ENCODE peak calls at places on chromosomes 3 and 15, in nine cellular contexts. N is mesendoderm; T is GM12878; C is naive thymus-derived CD4-positive, alpha-beta T cell; S is effector memory CD4-positive, alpha-beta T cell; D is HCT116; Y is fibroblast of lung; X is right atrium auricular region; V is uterus. M is an unnamed sample. For H3K4me1 and H3K27me3, the result is how much of the 10 kb centered on the place peaks cover.

GRCh38 chr3:133426721-133427120 is 26.9 kb downstream of the BFSP2 start:
- DNase-seq in T (no peak), N (no peak), C (no peak), Y (peak), X (no peak), D (no peak), S (no peak), V (no peak), M (no peak)

GRCh38 chr3:187739125-187739560 is 6.1 kb downstream of the BCL6 start:
- DNase-seq in Y (peak), T (no peak), V (no peak), X (no peak), C (no peak), D (no peak), N (no peak), S (no peak), M (peak)

GRCh38 chr15:75206803-75207617 is 5.3 kb downstream of the C15orf39 start:
- DNase-seq in V (no peak), S (no peak), T (no peak), X (no peak), Y (no peak), N (no peak), D (no peak), C (no peak), M (peak)

GRCh38 chr15:66748320-66748779 is 46.3 kb downstream of the SMAD6 start:
- DNase-seq in C (no peak), N (no peak), Y (peak), V (no peak), T (no peak), X (no peak), D (no peak), S (no peak), M (no peak)

GRCh38 chr3:143084856-143085731 is 34.5 kb upstream of the CHST2 start:
- DNase-seq in C (no peak), S (no peak), Y (peak), D (no peak), X (no peak), V (no peak), N (no peak), T (peak), M (no peak)

GRCh38 chr15:86231864-86232801 is 152.5 kb downstream of the AGBL1 start:
- DNase-seq in D (no peak), S (no peak), V (no peak), T (no peak), C (peak), X (no peak), N (peak), Y (peak), M (no peak)

GRCh38 chr3:112746675-112747276 is 99.9 kb downstream of the CD200R1L start:
- DNase-seq in C (no peak), D (no peak), X (no peak), V (peak), S (no peak), Y (peak), N (no peak), T (no peak), M (no peak)

GRCh38 chr3:33467786-33468185 is 27.6 kb upstream of the UBP1 start:
- DNase-seq in C (no peak), D (no peak), S (no peak), V (no peak), N (peak), T (no peak), Y (peak), X (no peak), M (no peak)

GRCh38 chr15:95291878-95292472 is 1038.5 kb upstream of the NR2F2 start:
- DNase-seq in N (peak), S (no peak), Y (no peak), C (peak), T (no peak), X (no peak), D (peak), V (no peak), M (no peak)

GRCh38 chr3:159322322-159322939 is 520.6 kb downstream of the MFSD1 start:
- DNase-seq in S (no peak), V (no peak), N (peak), C (no peak), T (no peak), Y (peak), X (no peak), D (peak), M (peak)

GRCh38 chr3:72388644-72389043 is 459.6 kb downstream of the SHQ1 start:
- DNase-seq in Y (no peak), N (peak), D (no peak), S (no peak), C (no peak), T (no peak), X (no peak), V (no peak), M (no peak)

GRCh38 chr3:105722943-105723556 is 145.8 kb downstream of the CBLB start:
- DNase-seq in Y (no peak), V (no peak), S (no peak), N (no peak), T (peak), X (no peak), C (peak), D (no peak), M (no peak)

GRCh38 chr3:31777092-31777491 is 204.0 kb downstream of the OSBPL10 start:
- DNase-seq in Y (no peak), C (no peak), T (no peak), V (no peak), X (no peak), N (no peak), D (no peak), S (no peak), M (no peak)

GRCh38 chr15:47728886-47729285 is 11.6 kb downstream of the SEMA6D start:
- DNase-seq in T (no peak), V (no peak), D (no peak), N (no peak), S (no peak), X (no peak), C (no peak), Y (no peak), M (no peak)

GRCh38 chr3:143171656-143172055 is 52.1 kb downstream of the CHST2 start:
- DNase-seq in Y (peak), N (no peak), D (no peak), C (no peak), X (no peak), T (no peak), S (no peak), V (no peak), M (no peak)

GRCh38 chr3:16404349-16404895 is 109.1 kb downstream of the RFTN1 start:
- DNase-seq in T (no peak), S (no peak), V (no peak), D (no peak), Y (no peak), X (no peak), C (no peak), N (no peak), M (no peak)

GRCh38 chr15:75672646-75673425 is 25.1 kb downstream of the SNX33 start:
- DNase-seq in V (no peak), C (no peak), Y (peak), N (peak), T (no peak), S (no peak), X (no peak), D (no peak), M (peak)

GRCh38 chr3:64222501-64222900 is 2.8 kb downstream of the PRICKLE2 start:
- DNase-seq in V (no peak), C (no peak), N (no peak), D (no peak), X (no peak), T (no peak), Y (no peak), S (no peak), M (no peak)

GRCh38 chr3:167653750-167654149 is at the start of gene WDR49:
- DNase-seq in N (peak), S (no peak), C (no peak), V (no peak), D (no peak), X (no peak), T (no peak), Y (peak), M (no peak)

GRCh38 chr15:83305696-83306291 is 21.3 kb upstream of the BNC1 start:
- DNase-seq in S (no peak), D (no peak), T (no peak), C (no peak), Y (peak), N (peak), X (no peak), V (no peak), M (no peak)

GRCh38 chr3:116667791-116668190 is 41.8 kb upstream of the TUSC7 start:
- DNase-seq in D (no peak), T (no peak), N (no peak), X (no peak), S (no peak), C (no peak), V (no peak), Y (no peak), M (no peak)

GRCh38 chr3:125990253-125990970 is 21.4 kb downstream of the ROPN1B start:
- DNase-seq in T (peak), V (peak), D (peak), Y (peak), C (peak), X (peak), N (peak), S (peak), M (peak)

GRCh38 chr3:127408684-127409420 is 121.0 kb upstream of the PRR20G start:
- DNase-seq in S (no peak), Y (no peak), C (no peak), D (no peak), V (no peak), N (no peak), X (peak), T (no peak), M (no peak)

GRCh38 chr3:156532730-156533129 is 22.2 kb downstream of the SSR3 start:
- DNase-seq in D (no peak), S (no peak), Y (peak), C (no peak), X (no peak), V (no peak), T (no peak), N (no peak), M (no peak)

GRCh38 chr3:156536524-156537316 is 18.2 kb downstream of the SSR3 start:
- DNase-seq in Y (peak), N (no peak), C (no peak), T (no peak), S (no peak), X (no peak), V (no peak), D (no peak), M (no peak)

GRCh38 chr3:156533205-156533604 is 21.7 kb downstream of the SSR3 start:
- DNase-seq in S (no peak), X (no peak), N (peak), D (no peak), Y (peak), V (no peak), T (no peak), C (no peak), M (no peak)

GRCh38 chr3:156535798-156536197 is 19.1 kb downstream of the SSR3 start:
- DNase-seq in X (no peak), Y (no peak), T (no peak), C (no peak), D (no peak), S (no peak), N (no peak), V (no peak), M (no peak)

DNA sequence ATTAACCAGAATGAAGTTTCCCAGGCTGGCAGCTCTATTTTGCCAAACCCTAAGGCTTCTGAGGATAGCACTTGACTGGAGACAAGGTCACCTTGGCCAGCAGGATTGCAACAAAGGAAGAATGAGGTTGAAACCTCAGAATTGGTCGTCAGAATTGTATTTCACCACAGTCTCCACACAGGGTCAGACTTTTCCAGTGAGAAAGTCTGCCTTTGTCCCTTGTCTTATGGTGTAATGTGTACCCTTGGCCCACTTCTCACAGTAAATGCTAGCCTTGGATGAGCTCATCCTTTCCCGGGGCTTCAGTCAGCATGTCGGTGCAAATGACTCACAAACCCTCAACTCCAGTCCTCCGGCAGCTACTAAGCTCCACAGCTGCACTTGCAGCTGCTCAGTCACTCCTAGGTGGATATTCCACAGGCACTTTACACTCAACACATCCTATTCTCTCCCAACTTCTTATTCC is 19.7 kb downstream of the SSR3 start:
- DNase-seq in Y (peak), X (peak), D (peak), N (peak), S (no peak), C (no peak), V (peak), T (no peak), M (peak)
- H3K4me1 ChIP-seq in Y (under half), X (under half), D (under half), N (under half), S (under half), C (under half), V (under half), T (under half), M (under half)

DNA sequence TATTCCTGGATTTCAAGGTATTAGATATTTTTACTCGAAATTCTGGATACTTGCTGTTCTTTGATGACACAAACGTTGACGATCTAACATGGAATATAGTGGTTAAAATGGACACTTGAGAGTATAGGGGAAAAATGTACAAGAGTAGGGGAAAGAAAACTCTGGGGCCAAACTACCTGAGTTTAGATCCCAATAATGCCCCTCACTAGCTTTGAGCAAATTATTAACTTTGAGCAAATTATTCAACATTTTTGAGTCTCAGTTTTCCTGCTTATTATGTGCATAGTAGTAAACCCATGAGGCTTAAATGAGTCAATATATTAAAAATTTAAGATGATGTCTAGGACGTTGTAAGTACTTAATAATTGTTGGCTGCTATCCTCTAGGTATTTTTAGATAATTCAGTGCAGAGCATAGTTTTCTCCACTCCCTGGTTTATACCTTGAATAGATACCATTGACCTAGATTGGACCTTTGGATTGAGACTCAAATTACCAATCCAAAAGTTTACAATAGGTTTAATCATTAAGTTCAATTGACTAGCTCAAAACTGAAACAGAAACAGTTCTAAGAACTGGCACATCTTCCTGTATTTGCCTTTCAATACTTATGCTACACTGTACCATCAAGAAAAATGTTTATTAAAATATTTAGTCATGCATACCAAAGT is 4.5 kb downstream of the ADGRG7 start:
- DNase-seq in T (no peak), C (no peak), V (no peak), X (no peak), D (no peak), S (no peak), Y (no peak), N (no peak), M (no peak)
- H3K27ac ChIP-seq in T (no peak), C (no peak), V (no peak), X (no peak), D (no peak), S (no peak), Y (no peak), N (no peak), M (no peak)

DNA sequence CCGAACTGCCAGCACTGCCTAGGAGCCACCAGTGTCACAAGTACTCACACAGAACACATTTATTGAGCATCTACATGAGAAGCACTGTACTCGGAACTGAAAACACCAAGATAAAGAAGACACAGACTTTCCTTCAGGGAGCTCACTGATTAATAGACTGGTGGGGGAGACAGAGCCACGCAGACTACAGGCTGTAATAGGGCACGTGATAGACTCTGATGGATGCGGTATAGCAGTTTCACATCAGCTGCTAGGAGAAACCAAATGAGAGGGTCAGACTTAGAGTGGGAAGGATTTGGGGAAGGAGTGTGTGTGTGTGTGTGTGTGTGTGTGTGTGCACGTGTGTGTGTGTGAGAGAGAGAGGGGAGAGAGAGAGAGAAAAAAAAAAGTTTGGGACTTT is 12.1 kb downstream of the EPHB1 start:
- DNase-seq in C (no peak), D (no peak), V (no peak), X (peak), N (no peak), T (no peak), Y (no peak), S (no peak), M (no peak)
- H3K27me3 ChIP-seq in C (under half), D (half or more), V (under half), X (under half), N (under half), T (under half), Y (under half), S (under half), M (under half)

DNA sequence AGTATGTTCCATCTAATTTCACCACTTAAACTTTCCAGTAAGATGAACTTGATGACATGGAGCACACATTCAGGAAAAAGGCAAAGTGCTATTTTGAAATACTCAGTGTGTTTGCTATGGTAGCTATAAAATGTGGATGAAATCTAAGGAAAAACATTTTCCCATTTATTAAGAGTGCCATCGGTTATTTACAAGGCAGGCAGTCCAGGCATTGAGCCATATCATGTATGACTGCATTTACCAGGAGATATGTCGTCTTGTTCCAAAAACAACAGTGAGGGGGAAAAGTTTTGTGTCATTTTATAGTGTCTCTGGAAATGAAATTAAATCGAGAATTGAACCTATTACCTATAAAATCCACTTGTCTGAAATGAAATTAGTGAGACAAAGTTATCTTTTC is 13.7 kb downstream of the ANXA2 start:
- DNase-seq in C (no peak), Y (peak), S (no peak), N (no peak), V (no peak), D (no peak), X (no peak), T (no peak), M (no peak)
- H3K4me1 ChIP-seq in C (under half), Y (under half), S (under half), N (under half), V (under half), D (half or more), X (half or more), T (under half), M (under half)

GRCh38 chr3:136788154-136788553 is 30.8 kb upstream of the SLC35G2 start:
- DNase-seq in Y (no peak), C (no peak), S (no peak), T (no peak), V (no peak), X (no peak), N (no peak), D (no peak), M (no peak)

GRCh38 chr3:136778865-136779264 is 26.7 kb upstream of the STAG1 start:
- DNase-seq in Y (peak), N (no peak), C (no peak), X (no peak), S (no peak), T (no peak), V (no peak), D (no peak), M (no peak)

GRCh38 chr3:136787226-136787793 is 31.6 kb upstream of the SLC35G2 start:
- DNase-seq in V (no peak), T (no peak), S (peak), X (no peak), N (no peak), C (peak), D (no peak), Y (peak), M (no peak)

DNA sequence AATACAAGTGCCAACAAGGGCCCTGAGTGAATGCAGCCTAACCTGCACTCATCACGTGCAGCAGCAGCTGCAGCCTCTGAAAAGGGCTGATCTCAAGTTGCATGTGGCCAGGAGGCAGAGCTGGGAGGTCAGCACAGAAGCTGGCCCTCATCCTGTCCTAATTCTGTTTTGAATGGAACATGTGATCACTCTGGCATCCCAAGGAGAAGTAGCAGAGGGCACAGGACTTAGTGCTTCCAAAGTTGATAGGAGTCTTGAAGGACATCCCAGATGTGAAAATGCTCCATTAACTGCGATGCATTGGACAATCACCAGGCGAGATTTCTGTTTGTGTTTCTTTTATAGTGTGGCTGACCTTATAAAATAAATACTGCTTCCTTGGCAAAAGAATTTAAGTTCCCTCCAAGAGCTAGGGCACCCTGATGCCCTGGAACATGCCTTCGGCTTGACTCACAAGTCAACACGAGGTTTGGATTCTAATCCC is 31.6 kb upstream of the STAG1 start:
- DNase-seq in X (no peak), D (no peak), V (no peak), C (no peak), Y (peak), S (no peak), T (no peak), N (no peak), M (no peak)
- H3K27ac ChIP-seq in X (no peak), D (no peak), V (no peak), C (no peak), Y (no peak), S (no peak), T (no peak), N (no peak), M (no peak)

GRCh38 chr15:33561967-33562366 is 251.2 kb downstream of the RYR3 start:
- DNase-seq in S (no peak), V (no peak), D (no peak), X (no peak), T (no peak), C (no peak), N (no peak), Y (no peak), M (no peak)
- H3K27me3 ChIP-seq in S (under half), V (under half), D (half or more), X (under half), T (under half), C (under half), N (under half), Y (under half), M (under half)

GRCh38 chr15:55921744-55922143 is 71.7 kb downstream of the NEDD4 start:
- DNase-seq in S (no peak), Y (no peak), T (no peak), D (no peak), N (no peak), C (no peak), X (no peak), V (no peak), M (no peak)
- H3K4me1 ChIP-seq in S (under half), Y (under half), T (under half), D (under half), N (under half), C (under half), X (under half), V (under half), M (under half)

DNA sequence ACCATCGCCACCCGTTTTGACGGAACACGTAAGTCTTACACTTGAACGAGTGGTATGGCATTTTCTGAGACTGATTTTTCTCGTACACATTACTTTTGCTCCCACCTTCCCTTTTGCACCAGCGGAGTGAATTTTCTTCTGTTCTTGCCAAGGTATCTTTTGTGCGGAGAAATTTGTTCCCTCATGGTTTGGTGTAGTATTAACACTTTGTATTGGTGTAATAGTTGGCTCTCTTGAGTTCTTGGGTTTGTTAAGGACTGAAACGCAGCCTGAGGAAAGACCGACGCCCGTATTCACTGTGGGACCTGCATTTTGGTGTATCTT is 420 bp downstream of the KCNH8 start:
- DNase-seq in Y (no peak), N (peak), S (no peak), X (no peak), T (no peak), V (no peak), C (peak), D (no peak), M (no peak)
- H3K27ac ChIP-seq in Y (no peak), N (no peak), S (no peak), X (no peak), T (no peak), V (no peak), C (no peak), D (no peak), M (no peak)

GRCh38 chr3:195850857-195851531 is 39.3 kb upstream of the MUC4 start:
- DNase-seq in T (peak), C (peak), X (peak), V (peak), Y (peak), D (peak), S (peak), N (peak), M (peak)
- H3K27me3 ChIP-seq in T (under half), C (under half), X (under half), V (under half), Y (under half), D (under half), S (under half), N (under half), M (under half)

M was measured in right cardiac atrium.